ENCODE peak calls at places on chromosomes 5 and 9, in seven cellular contexts. O is CD4-positive, alpha-beta memory T cell; G is adrenal gland; Q is fibroblast of lung; N is adipocyte; T is esophagus squamous epithelium; K is CD4-positive, CD25-positive, alpha-beta regulatory T cell. A is an unnamed sample. For H3K4me1, the result is how much of the 10 kb centered on the place peaks cover.

GRCh38 chr5:94849324-94849723 is 230.9 kb downstream of the SLF1 start:
- DNase-seq in O (no peak), G (no peak), Q (no peak), N (no peak), T (no peak), K (no peak), A (no peak)

GRCh38 chr5:1004598-1005361 is 3.8 kb upstream of the NKD2 start:
- DNase-seq in O (peak), G (peak), Q (peak), N (peak), T (no peak), K (peak), A (peak)

GRCh38 chr5:171242521-171242920 is 66.5 kb upstream of the TLX3 start:
- DNase-seq in O (no peak), G (no peak), Q (no peak), N (peak), T (no peak), K (no peak), A (no peak)

GRCh38 chr9:111803924-111804323 is 9.2 kb upstream of the SHOC1 start:
- DNase-seq in O (no peak), G (no peak), Q (no peak), N (no peak), T (no peak), K (peak), A (no peak)

GRCh38 chr9:123725389-123725788 is 204.5 kb downstream of the DENND1A start:
- DNase-seq in O (no peak), G (no peak), Q (peak), N (peak), T (no peak), K (no peak), A (no peak)

GRCh38 chr9:34216325-34216724 is 37.5 kb downstream of the UBAP1 start:
- DNase-seq in O (no peak), G (no peak), Q (no peak), N (no peak), T (no peak), K (no peak), A (no peak)

GRCh38 chr5:97094579-97095317 is 47.7 kb downstream of the LIX1 start:
- DNase-seq in O (no peak), G (no peak), Q (no peak), N (no peak), T (no peak), K (peak), A (no peak)

GRCh38 chr5:178831049-178831448 is 28.7 kb upstream of the ZNF354B start:
- DNase-seq in O (no peak), G (no peak), Q (no peak), N (no peak), T (no peak), K (no peak), A (no peak)

GRCh38 chr5:15995206-15996052 is 184.2 kb downstream of the MARCHF11 start:
- DNase-seq in O (no peak), G (no peak), Q (peak), N (peak), T (no peak), K (no peak), A (peak)

GRCh38 chr9:29625292-29625731 is 2052.0 kb upstream of the C9orf72 start:
- DNase-seq in O (no peak), G (no peak), Q (peak), N (no peak), T (no peak), K (no peak), A (peak)

GRCh38 chr5:76799588-76799987 is 19.2 kb upstream of the F2RL1 start:
- DNase-seq in O (no peak), G (no peak), Q (no peak), N (no peak), T (no peak), K (no peak), A (no peak)

GRCh38 chr5:10704949-10705621 is 55.9 kb downstream of the DAP start:
- DNase-seq in O (no peak), G (no peak), Q (peak), N (peak), T (no peak), K (peak), A (peak)

GRCh38 chr9:129280236-129281231 is 102.5 kb upstream of the IER5L start:
- DNase-seq in O (no peak), G (no peak), Q (no peak), N (no peak), T (no peak), K (no peak), A (no peak)

GRCh38 chr5:52839285-52839684 is 51.6 kb downstream of the ITGA1 start:
- DNase-seq in O (no peak), G (no peak), Q (no peak), N (no peak), T (no peak), K (no peak), A (no peak)

GRCh38 chr5:160315968-160316367 is 3.6 kb upstream of the CCNJL start:
- DNase-seq in O (no peak), G (no peak), Q (peak), N (peak), T (no peak), K (peak), A (peak)

GRCh38 chr9:132752877-132753592 is 82.8 kb downstream of the GTF3C4 start:
- DNase-seq in O (no peak), G (no peak), Q (peak), N (no peak), T (no peak), K (no peak), A (no peak)

GRCh38 chr9:34986541-34987047 is 3.0 kb upstream of the DNAJB5 start:
- DNase-seq in O (peak), G (no peak), Q (peak), N (no peak), T (no peak), K (peak), A (peak)

GRCh38 chr5:84091400-84091799 is 293.3 kb downstream of the EDIL3 start:
- DNase-seq in O (no peak), G (no peak), Q (no peak), N (no peak), T (no peak), K (no peak), A (no peak)

GRCh38 chr5:136040746-136041415 is 12.1 kb downstream of the TGFBI start:
- DNase-seq in O (no peak), G (no peak), Q (no peak), N (no peak), T (no peak), K (no peak), A (no peak)

GRCh38 chr9:24961787-24962186 is 416.1 kb upstream of the IZUMO3 start:
- DNase-seq in O (no peak), G (no peak), Q (no peak), N (no peak), T (no peak), K (no peak), A (no peak)

GRCh38 chr5:119031905-119032304 is 39.0 kb upstream of the DMXL1 start:
- DNase-seq in O (no peak), G (peak), Q (peak), N (no peak), T (no peak), K (peak), A (no peak)

GRCh38 chr5:153704110-153704509 is 213.6 kb downstream of the GRIA1 start:
- DNase-seq in O (no peak), G (no peak), Q (no peak), N (no peak), T (no peak), K (no peak), A (no peak)

GRCh38 chr5:122262107-122262506 is 49.9 kb upstream of the SNCAIP start:
- DNase-seq in O (no peak), G (no peak), Q (peak), N (peak), T (no peak), K (no peak), A (peak)

GRCh38 chr5:138837160-138837559 is 38.0 kb downstream of the LRRTM2 start:
- DNase-seq in O (no peak), G (no peak), Q (no peak), N (no peak), T (no peak), K (no peak), A (no peak)

GRCh38 chr5:10729320-10730133 is 31.5 kb downstream of the DAP start:
- DNase-seq in O (no peak), G (no peak), Q (no peak), N (no peak), T (no peak), K (no peak), A (no peak)

GRCh38 chr5:128662998-128663397 is 125.0 kb upstream of the FBN2 start:
- DNase-seq in O (no peak), G (no peak), Q (no peak), N (no peak), T (no peak), K (no peak), A (no peak)

GRCh38 chr9:19174127-19174921 is 47.0 kb upstream of the PLIN2 start:
- DNase-seq in O (peak), G (peak), Q (peak), N (peak), T (no peak), K (peak), A (peak)

GRCh38 chr9:133635506-133635902 is 659 bp upstream of the DBH start:
- DNase-seq in O (no peak), G (no peak), Q (no peak), N (no peak), T (no peak), K (no peak), A (no peak)

GRCh38 chr5:54753034-54753433 is 232.4 kb downstream of the ESM1 start:
- DNase-seq in O (peak), G (no peak), Q (peak), N (peak), T (no peak), K (peak), A (peak)

GRCh38 chr9:134602547-134603362 is 38.8 kb upstream of the COL5A1 start:
- DNase-seq in O (no peak), G (peak), Q (peak), N (peak), T (no peak), K (no peak), A (peak)

GRCh38 chr5:39006650-39007049 is 67.5 kb downstream of the RICTOR start:
- DNase-seq in O (no peak), G (no peak), Q (no peak), N (no peak), T (no peak), K (no peak), A (no peak)

GRCh38 chr5:66307647-66308257 is 163.7 kb downstream of the SREK1 start:
- DNase-seq in O (peak), G (no peak), Q (peak), N (peak), T (no peak), K (peak), A (peak)

GRCh38 chr5:32523625-32524024 is 61.7 kb upstream of the SUB1 start:
- DNase-seq in O (no peak), G (no peak), Q (no peak), N (no peak), T (no peak), K (no peak), A (no peak)

GRCh38 chr9:128636024-128636390 is 20.6 kb downstream of the DYNC2I2 start:
- DNase-seq in O (no peak), G (peak), Q (no peak), N (no peak), T (no peak), K (no peak), A (no peak)

GRCh38 chr5:54696931-54697330 is 179.4 kb downstream of the SNX18 start:
- DNase-seq in O (no peak), G (no peak), Q (peak), N (no peak), T (no peak), K (no peak), A (no peak)

GRCh38 chr5:171367424-171368370 is 20.0 kb upstream of the NPM1 start:
- DNase-seq in O (no peak), G (no peak), Q (peak), N (peak), T (no peak), K (no peak), A (peak)

GRCh38 chr5:32600057-32600622 is 14.8 kb downstream of the SUB1 start:
- DNase-seq in O (no peak), G (no peak), Q (peak), N (peak), T (no peak), K (no peak), A (peak)

GRCh38 chr5:124986667-124987066 is 240.2 kb upstream of the ZNF608 start:
- DNase-seq in O (no peak), G (no peak), Q (peak), N (no peak), T (no peak), K (no peak), A (no peak)

GRCh38 chr5:1846583-1846982 is 36.1 kb downstream of the IRX4 start:
- DNase-seq in O (no peak), G (no peak), Q (no peak), N (no peak), T (no peak), K (no peak), A (no peak)

GRCh38 chr9:115104908-115105307 is 13.0 kb downstream of the TNC start:
- DNase-seq in O (no peak), G (no peak), Q (peak), N (peak), T (no peak), K (no peak), A (no peak)
- H3K4me1 ChIP-seq in O (under half), G (under half), Q (under half), N (half or more), T (under half), K (under half), A (under half)

DNA sequence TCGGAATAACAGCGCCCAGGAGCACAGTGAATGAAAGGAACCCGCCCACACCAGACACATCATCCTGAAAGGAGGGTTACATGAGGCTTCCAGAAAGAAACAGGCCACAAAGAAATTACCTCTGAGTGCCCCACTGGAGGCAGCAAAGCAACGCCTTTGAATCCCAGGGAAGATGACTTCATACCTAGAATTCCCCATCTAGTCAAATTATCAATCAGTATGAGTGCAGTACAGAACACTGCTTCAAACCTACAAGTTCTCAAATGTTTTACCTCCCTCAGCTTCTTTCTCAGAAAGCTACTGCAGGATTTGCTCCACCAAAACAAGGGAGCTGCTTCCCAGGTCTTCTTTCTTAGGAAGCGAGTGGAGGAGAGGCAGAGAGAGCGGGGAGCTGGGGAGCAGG is 87.2 kb downstream of the SEMA4D start:
- DNase-seq in O (peak), G (no peak), Q (no peak), N (no peak), T (no peak), K (peak), A (no peak)
- H3K4me1 ChIP-seq in O (half or more), G (under half), Q (under half), N (under half), T (under half), K (half or more), A (under half)

DNA sequence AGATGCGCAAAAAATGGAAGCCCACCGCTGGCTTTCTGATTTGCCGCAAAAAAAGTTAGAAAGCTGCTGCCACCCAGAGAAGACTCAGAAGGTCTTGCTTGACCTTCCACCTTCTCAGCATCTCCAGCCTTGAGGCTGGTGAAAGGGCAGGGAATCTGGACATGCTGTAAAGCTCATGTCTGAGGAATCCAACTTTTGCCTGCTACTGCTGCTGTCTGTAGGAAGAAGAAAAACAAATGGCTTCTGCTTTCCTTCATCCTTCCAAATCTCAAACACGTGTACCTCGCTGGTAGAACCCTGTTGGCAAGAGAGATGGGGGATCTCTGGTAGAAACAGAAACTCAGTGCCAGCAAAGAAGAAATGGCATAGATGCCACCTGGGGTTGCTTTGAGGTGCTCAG is 10.2 kb downstream of the TJP2 start:
- DNase-seq in O (no peak), G (no peak), Q (no peak), N (no peak), T (no peak), K (no peak), A (no peak)
- H3K4me1 ChIP-seq in O (under half), G (under half), Q (under half), N (half or more), T (under half), K (under half), A (under half)

GRCh38 chr5:81360640-81361039 is 33.3 kb downstream of the ACOT12 start:
- DNase-seq in O (no peak), G (no peak), Q (no peak), N (no peak), T (no peak), K (no peak), A (no peak)
- H3K4me1 ChIP-seq in O (under half), G (under half), Q (under half), N (under half), T (under half), K (under half), A (under half)

GRCh38 chr9:104779946-104780539 is 16.1 kb downstream of the NIPSNAP3B start:
- DNase-seq in O (no peak), G (peak), Q (no peak), N (no peak), T (no peak), K (no peak), A (no peak)

GRCh38 chr9:104779334-104779733 is 15.4 kb downstream of the NIPSNAP3B start:
- DNase-seq in O (no peak), G (no peak), Q (no peak), N (no peak), T (no peak), K (no peak), A (no peak)

GRCh38 chr9:104780796-104781395 is 17.0 kb downstream of the NIPSNAP3B start:
- DNase-seq in O (no peak), G (no peak), Q (peak), N (peak), T (no peak), K (peak), A (peak)

GRCh38 chr9:104776787-104777186 is 12.9 kb downstream of the NIPSNAP3B start:
- DNase-seq in O (no peak), G (no peak), Q (peak), N (no peak), T (no peak), K (no peak), A (no peak)

GRCh38 chr9:104778802-104779201 is 14.9 kb downstream of the NIPSNAP3B start:
- DNase-seq in O (no peak), G (no peak), Q (no peak), N (no peak), T (no peak), K (no peak), A (no peak)
- H3K4me1 ChIP-seq in O (under half), G (half or more), Q (under half), N (half or more), T (under half), K (under half), A (under half)

DNA sequence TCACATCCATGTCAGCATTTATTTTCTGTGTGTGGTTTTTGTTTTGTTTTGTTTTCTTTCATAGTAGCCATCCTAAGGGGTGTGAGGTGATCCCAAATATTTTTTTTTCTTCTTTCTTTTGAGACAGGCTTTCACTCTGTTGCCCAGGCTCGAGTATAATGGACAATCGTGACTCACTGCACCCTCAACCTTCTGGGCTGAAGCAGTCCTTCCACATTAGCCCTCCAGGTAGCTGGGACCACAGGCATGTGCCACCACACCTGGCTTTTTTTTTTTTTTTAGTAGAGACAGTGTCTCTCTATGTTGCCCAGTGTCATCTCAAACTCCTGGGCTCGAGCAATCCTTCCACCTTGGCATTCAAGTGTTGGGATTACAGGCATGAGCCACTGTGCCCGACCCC is 59.1 kb downstream of the CDC42SE2 start:
- DNase-seq in O (no peak), G (no peak), Q (no peak), N (no peak), T (no peak), K (no peak), A (no peak)
- H3K4me1 ChIP-seq in O (half or more), G (under half), Q (under half), N (under half), T (under half), K (half or more), A (under half)

DNA sequence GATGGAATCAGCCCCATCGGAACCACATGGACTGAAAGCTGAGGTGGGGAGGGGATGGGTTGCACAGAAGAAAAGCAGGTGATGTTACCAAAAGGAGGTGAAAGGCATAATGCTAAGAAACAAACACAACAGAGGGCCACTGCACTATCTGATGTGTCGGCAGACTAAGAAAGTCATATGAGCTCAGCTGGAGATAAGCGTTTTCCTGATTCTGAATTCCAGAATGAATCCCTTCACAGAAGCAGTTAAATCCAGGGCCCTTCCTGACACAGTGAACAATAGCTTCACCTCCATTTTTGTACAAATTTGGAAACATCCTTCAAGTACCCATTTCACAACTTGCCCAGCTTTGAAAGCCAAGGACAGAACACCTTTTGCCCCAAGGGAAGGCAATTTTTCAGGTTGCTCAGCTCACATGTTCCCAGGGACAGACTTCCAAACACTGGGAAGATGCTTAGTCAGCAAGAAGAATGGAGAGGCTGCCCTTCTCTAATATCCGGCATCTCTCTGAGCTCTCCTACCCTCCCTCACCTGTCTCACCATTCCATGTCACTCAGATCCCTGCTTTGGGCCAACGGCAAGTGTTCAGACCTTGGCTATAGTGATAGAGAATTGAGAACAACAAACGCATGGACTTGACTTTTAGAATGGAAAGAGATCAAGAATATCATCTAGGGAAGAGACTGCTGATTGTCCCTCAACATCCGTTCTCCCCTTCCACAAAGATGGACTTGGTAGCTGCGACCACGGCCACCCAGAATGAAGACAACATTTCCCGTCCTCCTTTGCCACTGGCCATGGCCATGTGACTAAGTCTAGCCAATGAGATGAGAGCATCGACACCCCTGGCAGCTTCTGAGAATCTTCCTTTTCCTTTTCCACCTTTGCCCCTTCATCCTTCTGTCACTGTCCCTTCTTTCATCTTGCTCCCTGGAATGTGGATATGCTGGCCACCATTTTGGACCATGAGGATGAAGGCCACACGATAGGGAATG is 68.6 kb upstream of the IL17B start:
- DNase-seq in O (no peak), G (no peak), Q (peak), N (no peak), T (no peak), K (no peak), A (peak)
- H3K4me1 ChIP-seq in O (under half), G (half or more), Q (under half), N (half or more), T (half or more), K (under half), A (under half)

GRCh38 chr5:134551891-134552290 is 26.4 kb downstream of the JADE2 start:
- DNase-seq in O (no peak), G (no peak), Q (peak), N (peak), T (no peak), K (no peak), A (no peak)
- H3K4me1 ChIP-seq in O (half or more), G (half or more), Q (half or more), N (half or more), T (half or more), K (under half), A (under half)